ENCODE peak calls at places on chromosome 11, in four cellular contexts. I, E, R and B are unnamed samples.

GRCh38 chr11:17918049-17918605 is 94.7 kb downstream of the SERGEF start:
- DNase-seq in I (no peak), E (no peak), R (no peak), B (no peak)

GRCh38 chr11:32531528-32531927 is 52.1 kb upstream of the EIF3M start:
- DNase-seq in I (no peak), E (no peak), R (no peak), B (no peak)

GRCh38 chr11:111363985-111364384 is 15.1 kb downstream of the POU2AF1 start:
- DNase-seq in I (no peak), E (no peak), R (no peak), B (no peak)

GRCh38 chr11:66592457-66593302 is at the start of the genes CCDC87 and CCS:
- DNase-seq in I (peak; percentile 100), E (peak; percentile 99), R (peak; percentile 99), B (peak; percentile 97)

GRCh38 chr11:66880484-66881211 is 23.8 kb downstream of the LRFN4 start:
- DNase-seq in I (no peak), E (no peak), R (no peak), B (peak; percentile 36)

GRCh38 chr11:77179048-77179447 is 51.0 kb downstream of the MYO7A start:
- DNase-seq in I (no peak), E (no peak), R (no peak), B (no peak)

GRCh38 chr11:8333431-8334401 is 70.0 kb upstream of the LMO1 start:
- DNase-seq in I (no peak), E (no peak), R (no peak), B (no peak)

GRCh38 chr11:129374081-129374992 is 1.3 kb upstream of the BARX2 start:
- DNase-seq in I (no peak), E (no peak), R (no peak), B (peak; percentile 73)

GRCh38 chr11:94845622-94846021 is 77.5 kb downstream of the AMOTL1 start:
- DNase-seq in I (no peak), E (no peak), R (no peak), B (no peak)

GRCh38 chr11:23311986-23312940 is 452.0 kb upstream of the CCDC179 start:
- DNase-seq in I (no peak), E (no peak), R (no peak), B (no peak)

GRCh38 chr11:117199916-117200812 is 994 bp downstream of the TAGLN start:
- DNase-seq in I (no peak), E (no peak), R (no peak), B (no peak)

GRCh38 chr11:3920148-3920852 is 64.8 kb downstream of the STIM1 start:
- DNase-seq in I (no peak), E (peak; percentile 76), R (peak; percentile 57), B (peak; percentile 42)

GRCh38 chr11:46293616-46294015 is 16.2 kb downstream of the CREB3L1 start:
- DNase-seq in I (no peak), E (no peak), R (no peak), B (no peak)

GRCh38 chr11:95092549-95093324 is 3.1 kb downstream of the ENDOD1 start:
- DNase-seq in I (no peak), E (peak; percentile 43), R (peak; percentile 26), B (peak; percentile 35)

GRCh38 chr11:10273738-10274137 is 20.3 kb downstream of the SBF2 start:
- DNase-seq in I (no peak), E (no peak), R (no peak), B (peak; percentile 34)

GRCh38 chr11:95067042-95067827 is 516 bp downstream of the SRSF8 start:
- DNase-seq in I (peak; percentile 95), E (peak; percentile 78), R (peak; percentile 74), B (peak; percentile 86)

GRCh38 chr11:109859325-109859724 is 233.9 kb upstream of the ZC3H12C start:
- DNase-seq in I (no peak), E (no peak), R (no peak), B (no peak)

GRCh38 chr11:86018249-86018648 is 50.6 kb downstream of the PICALM start:
- DNase-seq in I (no peak), E (no peak), R (no peak), B (no peak)

GRCh38 chr11:69702239-69702668 is 1.6 kb downstream of the FGF19 start:
- DNase-seq in I (peak; percentile 35), E (no peak), R (no peak), B (no peak)

GRCh38 chr11:44016129-44016528 is 31.7 kb upstream of the ACCSL start:
- DNase-seq in I (no peak), E (no peak), R (no peak), B (no peak)

GRCh38 chr11:86435711-86436110 is 61.0 kb downstream of the CCDC81 start:
- DNase-seq in I (no peak), E (no peak), R (no peak), B (no peak)